ENCODE peak calls at places on chromosome 12, in six cellular contexts. A is IMR-90, B is trophoblast cell, S is H9, Q is H1, T is mesenchymal stem cell. P is an unnamed sample.

GRCh38 chr12:76878045-76878898 is 547 bp downstream of the CSRP2 start:
- DNase-seq in A (no peak), B (peak), S (peak), Q (no peak), T (peak), P (peak)

GRCh38 chr12:43836455-43836989 is 641 bp downstream of the TMEM117 start:
- DNase-seq in A (peak), B (no peak), S (no peak), Q (no peak), T (peak), P (no peak)

GRCh38 chr12:28035483-28035882 is 63.0 kb upstream of the PTHLH start:
- DNase-seq in A (peak), B (no peak), S (no peak), Q (no peak), T (peak), P (no peak)

GRCh38 chr12:1875608-1876007 is 42.8 kb downstream of the CACNA2D4 start:
- DNase-seq in A (no peak), B (no peak), S (peak), Q (no peak), T (no peak), P (no peak)

GRCh38 chr12:111453071-111453989 is 47.6 kb downstream of the SH2B3 start:
- DNase-seq in A (no peak), B (no peak), S (no peak), Q (no peak), T (no peak), P (no peak)

GRCh38 chr12:8948711-8949524 is 527 bp downstream of the M6PR start:
- DNase-seq in A (peak), B (peak), S (peak), Q (no peak), T (peak), P (peak)

GRCh38 chr12:93521225-93521854 is 51.1 kb upstream of the SOCS2 start:
- DNase-seq in A (peak), B (no peak), S (peak), Q (no peak), T (no peak), P (no peak)

GRCh38 chr12:82279597-82279996 is 78.6 kb downstream of the CCDC59 start:
- DNase-seq in A (no peak), B (no peak), S (no peak), Q (no peak), T (no peak), P (no peak)

GRCh38 chr12:91388573-91388972 is 206.0 kb upstream of the DCN start:
- DNase-seq in A (no peak), B (no peak), S (no peak), Q (no peak), T (no peak), P (no peak)

GRCh38 chr12:76568130-76568529 is 8.6 kb upstream of the OSBPL8 start:
- DNase-seq in A (no peak), B (no peak), S (no peak), Q (no peak), T (no peak), P (no peak)

GRCh38 chr12:3199551-3200031 is 122.4 kb downstream of the TSPAN9 start:
- DNase-seq in A (peak), B (no peak), S (no peak), Q (no peak), T (peak), P (peak)

GRCh38 chr12:108518716-108519496 is 3.8 kb downstream of the FICD start:
- DNase-seq in A (no peak), B (no peak), S (no peak), Q (no peak), T (no peak), P (no peak)

GRCh38 chr12:25135531-25136154 is 59.3 kb downstream of the DNAI7 start:
- DNase-seq in A (no peak), B (peak), S (peak), Q (no peak), T (peak), P (no peak)

GRCh38 chr12:62653740-62654139 is 187.1 kb downstream of the MON2 start:
- DNase-seq in A (no peak), B (no peak), S (peak), Q (peak), T (no peak), P (no peak)

GRCh38 chr12:262817-263216 is at the start of gene SLC6A13:
- DNase-seq in A (no peak), B (no peak), S (no peak), Q (no peak), T (no peak), P (peak)

GRCh38 chr12:102618197-102618897 is 138.0 kb upstream of the IGF1 start:
- DNase-seq in A (no peak), B (no peak), S (no peak), Q (no peak), T (no peak), P (no peak)

GRCh38 chr12:51530208-51530607 is 60.8 kb upstream of the SCN8A start:
- DNase-seq in A (no peak), B (no peak), S (no peak), Q (no peak), T (no peak), P (no peak)

GRCh38 chr12:38906482-38907170 is 1.2 kb upstream of the CPNE8 start:
- DNase-seq in A (no peak), B (peak), S (peak), Q (peak), T (peak), P (peak)

GRCh38 chr12:95321516-95322246 is 104.1 kb downstream of the VEZT start:
- DNase-seq in A (no peak), B (no peak), S (no peak), Q (no peak), T (no peak), P (no peak)

GRCh38 chr12:67648306-67649164 is at the start of gene DYRK2:
- DNase-seq in A (peak), B (peak), S (peak), Q (peak), T (peak), P (peak)

GRCh38 chr12:92414383-92415065 is 268.9 kb upstream of the BTG1 start:
- DNase-seq in A (peak), B (no peak), S (no peak), Q (no peak), T (peak), P (no peak)

GRCh38 chr12:112616469-112617190 is 174.9 kb upstream of the RPH3A start:
- DNase-seq in A (no peak), B (no peak), S (peak), Q (peak), T (no peak), P (no peak)

GRCh38 chr12:84937383-84937782 is 24.8 kb upstream of the SLC6A15 start:
- DNase-seq in A (no peak), B (no peak), S (no peak), Q (no peak), T (no peak), P (no peak)

GRCh38 chr12:53103860-53104305 is 597 bp downstream of the SOAT2 start:
- DNase-seq in A (no peak), B (no peak), S (no peak), Q (no peak), T (peak), P (no peak)

GRCh38 chr12:106317406-106318082 is 15.0 kb downstream of the TCP11L2 start:
- DNase-seq in A (no peak), B (no peak), S (no peak), Q (no peak), T (no peak), P (no peak)

GRCh38 chr12:95481888-95482287 is 7.9 kb downstream of the METAP2 start:
- DNase-seq in A (no peak), B (no peak), S (no peak), Q (no peak), T (no peak), P (no peak)

GRCh38 chr12:20099395-20099976 is 268.9 kb upstream of the PDE3A start:
- DNase-seq in A (no peak), B (no peak), S (no peak), Q (no peak), T (no peak), P (no peak)

GRCh38 chr12:107560194-107560905 is 125.2 kb upstream of the PWP1 start:
- DNase-seq in A (no peak), B (no peak), S (peak), Q (no peak), T (no peak), P (peak)

GRCh38 chr12:9132008-9132535 is 16.4 kb upstream of the A2M start:
- DNase-seq in A (no peak), B (peak), S (no peak), Q (no peak), T (peak), P (no peak)

GRCh38 chr12:10171954-10172353 is at the start of gene OLR1:
- DNase-seq in A (peak), B (peak), S (no peak), Q (no peak), T (peak), P (no peak)

GRCh38 chr12:93879476-93880376 is 202.6 kb downstream of the CRADD start:
- DNase-seq in A (peak), B (no peak), S (no peak), Q (no peak), T (peak), P (no peak)

GRCh38 chr12:66304296-66304915 is 2.1 kb downstream of the HELB start:
- DNase-seq in A (no peak), B (no peak), S (no peak), Q (no peak), T (no peak), P (no peak)

GRCh38 chr12:1883513-1883912 is 34.9 kb downstream of the CACNA2D4 start:
- DNase-seq in A (no peak), B (no peak), S (no peak), Q (no peak), T (no peak), P (no peak)

GRCh38 chr12:120916561-120916960 is 12.4 kb upstream of the SPPL3 start:
- DNase-seq in A (no peak), B (no peak), S (no peak), Q (no peak), T (no peak), P (no peak)

GRCh38 chr12:121693155-121693554 is 19.4 kb upstream of the TMEM120B start:
- DNase-seq in A (no peak), B (no peak), S (no peak), Q (no peak), T (no peak), P (no peak)

GRCh38 chr12:32036477-32037263 is 70.0 kb upstream of the BICD1 start:
- DNase-seq in A (no peak), B (no peak), S (no peak), Q (no peak), T (no peak), P (no peak)
- H2BK5ac ChIP-seq in A (no peak), B (no peak), S (no peak), Q (no peak), T (no peak), P (no peak)

GRCh38 chr12:127150028-127150427 is 1116.9 kb upstream of the TMEM132C start:
- DNase-seq in A (no peak), B (no peak), S (no peak), Q (no peak), T (no peak), P (no peak)
- H2AFZ ChIP-seq in A (no peak), B (no peak), S (no peak), Q (peak), T (no peak), P (no peak)

DNA sequence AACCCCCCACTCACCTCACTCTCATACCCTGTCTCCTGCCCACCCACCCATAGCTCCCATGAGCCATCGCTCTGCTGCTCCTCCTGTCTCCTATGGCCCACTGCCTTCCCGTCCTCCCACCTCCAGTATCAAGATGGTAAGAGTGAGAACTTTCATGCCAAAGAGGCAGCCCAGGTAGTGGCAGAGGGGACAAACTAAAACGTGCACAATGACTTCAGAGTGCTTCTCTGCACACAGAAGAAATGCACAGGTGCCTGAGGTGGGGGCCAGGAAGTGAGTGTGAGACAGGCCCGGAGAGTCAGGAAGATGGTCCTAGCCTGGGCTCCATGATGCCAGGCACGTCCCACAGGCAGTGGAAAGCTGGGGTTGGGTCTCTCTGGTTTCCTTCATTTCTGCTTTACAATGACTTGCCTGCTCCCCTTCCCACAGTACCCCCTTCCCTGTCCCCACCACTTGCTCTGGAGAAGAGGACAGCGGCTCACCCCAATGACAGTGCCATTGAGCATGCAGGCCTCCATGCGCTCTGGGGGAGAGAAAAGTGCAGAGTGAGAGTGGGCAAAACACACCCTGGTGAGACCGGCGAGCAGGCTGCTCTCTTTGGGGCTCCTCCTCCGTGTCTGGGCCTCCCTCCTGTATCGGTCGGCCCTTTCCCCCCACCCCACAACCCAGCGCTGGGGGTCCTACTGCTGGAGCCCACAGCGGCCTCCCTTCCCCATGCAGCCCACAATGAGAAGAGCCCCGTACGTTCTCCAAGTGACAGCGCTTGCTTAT is 22.8 kb upstream of the ANO2 start:
- DNase-seq in A (no peak), B (no peak), S (peak), Q (no peak), T (no peak), P (no peak)
- H2BK5ac ChIP-seq in A (no peak), B (no peak), S (no peak), Q (no peak), T (no peak), P (no peak)

DNA sequence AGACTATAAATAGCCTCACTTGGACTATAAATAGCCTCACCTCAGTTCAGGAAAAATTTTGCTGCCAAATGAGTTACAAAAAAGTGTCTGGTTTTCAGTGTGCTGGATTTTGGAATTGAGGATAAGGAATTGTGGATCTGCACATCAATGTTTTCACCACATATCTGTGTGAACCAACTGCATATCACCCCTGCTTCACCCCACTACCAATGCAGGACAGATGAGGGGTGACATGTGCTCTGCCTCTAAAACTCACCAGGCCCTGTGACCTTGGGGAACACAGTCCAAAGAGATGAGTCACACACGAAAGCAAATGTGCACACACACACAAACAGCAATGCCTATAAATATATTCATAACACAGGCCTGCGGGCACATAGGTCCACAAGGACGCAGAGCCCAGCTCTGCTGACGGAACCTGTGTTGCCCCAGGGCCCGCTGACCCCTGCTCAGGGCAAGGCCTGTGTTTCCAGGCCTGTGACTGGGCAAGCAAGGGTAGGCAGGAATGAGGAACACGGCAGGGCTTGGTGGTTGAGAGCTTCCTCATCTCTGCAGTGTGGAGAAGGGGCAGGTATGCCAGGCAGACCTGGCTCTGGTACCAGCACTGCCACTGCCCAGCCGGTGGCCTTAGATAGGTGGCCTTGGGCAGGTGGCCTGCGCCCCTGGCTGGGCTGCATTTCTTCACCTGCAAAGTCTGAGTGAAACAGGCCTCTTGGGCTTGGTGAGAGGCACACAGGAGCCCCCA is 82.4 kb downstream of the ARL6IP4 start:
- DNase-seq in A (peak), B (peak), S (no peak), Q (no peak), T (peak), P (no peak)
- H2AFZ ChIP-seq in A (peak), B (no peak), S (no peak), Q (no peak), T (no peak), P (no peak)

DNA sequence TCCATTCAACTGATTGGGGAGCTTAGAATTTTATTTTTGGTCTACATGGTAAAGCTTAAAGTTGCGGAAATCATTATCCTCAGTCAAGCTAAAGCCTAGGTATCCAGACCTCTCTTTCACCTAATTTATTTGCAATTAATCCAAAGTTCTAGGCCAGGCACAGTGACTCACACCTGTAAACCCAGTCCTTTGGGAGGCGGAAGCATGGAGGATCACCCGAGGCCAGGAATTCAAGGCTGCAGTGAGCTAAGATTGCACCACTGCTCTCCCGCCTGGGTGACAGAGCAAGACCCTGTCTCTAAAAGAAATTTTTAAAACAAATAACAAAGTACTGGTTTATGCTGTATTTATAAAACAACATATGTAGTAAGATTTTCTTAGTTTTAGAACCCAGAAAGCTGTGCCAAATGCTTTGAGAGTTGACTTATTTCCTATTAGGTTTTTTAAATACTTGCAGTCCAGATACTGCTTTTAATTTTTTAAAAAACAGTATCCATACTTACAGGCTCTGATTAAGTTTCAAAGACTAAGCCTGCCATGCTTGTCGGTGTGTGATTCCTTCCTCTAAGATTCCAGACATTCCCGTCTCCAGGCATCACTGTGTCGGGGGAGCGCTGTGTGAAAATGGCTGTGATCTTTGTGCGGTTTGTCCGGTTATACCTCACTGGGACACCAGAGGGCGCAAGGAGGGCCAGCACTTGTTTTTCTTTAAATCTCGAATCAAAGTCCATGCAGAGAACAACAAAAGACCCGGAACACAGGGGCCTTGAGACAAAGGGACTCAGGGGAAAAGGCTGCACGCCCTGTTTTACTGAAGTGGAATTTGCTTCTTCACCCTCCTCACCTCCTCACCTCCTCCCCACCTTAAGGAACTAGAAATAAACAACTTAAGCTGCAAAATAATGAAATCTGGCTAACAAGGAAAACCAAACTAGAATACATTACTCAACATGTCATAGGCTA is 24.6 kb upstream of the TMPO start:
- DNase-seq in A (peak), B (peak), S (peak), Q (peak), T (peak), P (peak)
- H2BK5ac ChIP-seq in A (peak), B (peak), S (no peak), Q (peak), T (peak), P (no peak)

P was measured in neuronal stem cell.